ENCODE peak calls at places on chromosomes 7 and 10, in ten cellular contexts. X is mucosa of descending colon, G is RWPE2, O is IMR-90, U is tibial artery, C is PC-3, E is right lobe of liver, F is OCI-LY7, M is AG04450, L is ascending aorta. A is an unnamed sample.

GRCh38 chr7:107946451-107946850 is 55.5 kb downstream of the DLD start:
- DNase-seq in X (no peak), G (no peak), O (peak; percentile 47), U (no peak), C (no peak), E (no peak), F (no peak), M (no peak), L (no peak), A (no peak)

GRCh38 chr10:116272497-116273221 is at the start of gene GFRA1:
- DNase-seq in X (no peak), G (no peak), O (peak; percentile 7), U (no peak), C (no peak), E (peak; percentile 77), F (no peak), M (no peak), L (no peak), A (peak; percentile 14)

GRCh38 chr10:21315321-21316220 is 209.9 kb downstream of the SKIDA1 start:
- DNase-seq in X (no peak), G (peak; percentile 81), O (peak; percentile 86), U (peak; percentile 86), C (no peak), E (peak; percentile 60), F (no peak), M (peak; percentile 75), L (no peak), A (peak; percentile 71)

GRCh38 chr7:67407351-67407750 is 410.7 kb downstream of the TYW1 start:
- DNase-seq in X (no peak), G (no peak), O (no peak), U (no peak), C (no peak), E (no peak), F (no peak), M (no peak), L (no peak), A (no peak)

GRCh38 chr10:99859585-99859984 is 77.1 kb downstream of the ABCC2 start:
- DNase-seq in X (no peak), G (no peak), O (no peak), U (no peak), C (peak; percentile 26), E (no peak), F (peak; percentile 67), M (no peak), L (no peak), A (peak; percentile 34)

GRCh38 chr7:88391247-88391646 is 84.6 kb upstream of the STEAP4 start:
- DNase-seq in X (no peak), G (no peak), O (no peak), U (no peak), C (peak; percentile 48), E (no peak), F (no peak), M (no peak), L (no peak), A (no peak)

GRCh38 chr7:84271550-84271949 is 77.0 kb upstream of the SEMA3A start:
- DNase-seq in X (no peak), G (no peak), O (peak; percentile 45), U (no peak), C (no peak), E (no peak), F (no peak), M (no peak), L (no peak), A (no peak)

GRCh38 chr7:45888185-45888992 is at the start of gene IGFBP1:
- DNase-seq in X (no peak), G (no peak), O (peak; percentile 25), U (no peak), C (no peak), E (peak; percentile 79), F (no peak), M (no peak), L (no peak), A (no peak)

GRCh38 chr10:44650576-44651394 is 260.4 kb upstream of the TMEM72 start:
- DNase-seq in X (no peak), G (no peak), O (no peak), U (no peak), C (no peak), E (no peak), F (no peak), M (no peak), L (no peak), A (no peak)

GRCh38 chr10:95391570-95392249 is 100.9 kb upstream of the PDLIM1 start:
- DNase-seq in X (no peak), G (no peak), O (peak; percentile 46), U (no peak), C (peak; percentile 19), E (no peak), F (peak; percentile 7), M (peak; percentile 7), L (no peak), A (peak; percentile 38)

DNA sequence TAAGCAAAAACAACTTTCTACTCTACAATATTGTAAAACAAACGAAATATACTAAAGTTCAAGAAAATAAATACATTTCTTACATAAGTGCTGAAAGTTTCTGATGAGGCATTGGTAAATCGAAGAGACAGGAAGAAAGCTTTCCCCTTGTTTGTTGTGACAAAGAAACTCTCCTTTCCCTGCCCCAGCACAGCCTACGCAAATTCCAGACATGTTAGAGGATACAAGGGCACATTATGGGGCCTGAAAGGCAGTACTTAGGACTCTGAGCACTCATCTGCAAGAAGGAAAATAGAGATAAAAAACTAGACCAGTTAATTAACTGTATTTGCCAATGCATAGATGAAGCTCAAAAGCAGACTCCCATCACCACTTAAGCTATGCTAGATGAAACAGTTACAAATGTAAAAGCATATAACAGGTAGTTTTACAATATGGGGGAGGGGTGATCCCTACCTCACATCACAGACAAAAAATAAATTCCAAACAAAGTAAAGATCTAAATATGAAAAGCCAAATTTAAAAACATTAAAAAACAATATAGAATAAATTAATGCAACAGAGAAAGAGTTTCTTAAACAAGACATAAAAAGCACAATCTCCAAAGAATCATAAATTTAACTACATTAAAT is 21.8 kb downstream of the ARHGAP19 start:
- DNase-seq in X (no peak), G (no peak), O (peak; percentile 76), U (no peak), C (no peak), E (no peak), F (no peak), M (peak; percentile 36), L (no peak), A (no peak)
- H3K9me3 ChIP-seq in X (no peaks in the 10 kb centered on the region), G (no peaks in the 10 kb centered on the region), O (no peaks in the 10 kb centered on the region), U (no peaks in the 10 kb centered on the region), C (no peaks in the 10 kb centered on the region), E (no peaks in the 10 kb centered on the region), F (peaks cover 19% of the 10 kb centered on the region), M (no peaks in the 10 kb centered on the region), L (no peaks in the 10 kb centered on the region), A (peaks cover 5% of the 10 kb centered on the region)

GRCh38 chr10:91007656-91008055 is 86.8 kb upstream of the ANKRD1 start:
- DNase-seq in X (no peak), G (no peak), O (no peak), U (no peak), C (no peak), E (no peak), F (no peak), M (no peak), L (no peak), A (no peak)

GRCh38 chr10:91010952-91011351 is 90.1 kb upstream of the ANKRD1 start:
- DNase-seq in X (no peak), G (no peak), O (peak; percentile 10), U (no peak), C (peak; percentile 71), E (no peak), F (no peak), M (no peak), L (no peak), A (no peak)

GRCh38 chr10:91009121-91009520 is 88.2 kb upstream of the ANKRD1 start:
- DNase-seq in X (no peak), G (no peak), O (no peak), U (no peak), C (no peak), E (no peak), F (no peak), M (no peak), L (no peak), A (no peak)

GRCh38 chr10:91006752-91007346 is 86.0 kb upstream of the ANKRD1 start:
- DNase-seq in X (no peak), G (no peak), O (no peak), U (no peak), C (no peak), E (no peak), F (peak; percentile 23), M (no peak), L (no peak), A (no peak)

DNA sequence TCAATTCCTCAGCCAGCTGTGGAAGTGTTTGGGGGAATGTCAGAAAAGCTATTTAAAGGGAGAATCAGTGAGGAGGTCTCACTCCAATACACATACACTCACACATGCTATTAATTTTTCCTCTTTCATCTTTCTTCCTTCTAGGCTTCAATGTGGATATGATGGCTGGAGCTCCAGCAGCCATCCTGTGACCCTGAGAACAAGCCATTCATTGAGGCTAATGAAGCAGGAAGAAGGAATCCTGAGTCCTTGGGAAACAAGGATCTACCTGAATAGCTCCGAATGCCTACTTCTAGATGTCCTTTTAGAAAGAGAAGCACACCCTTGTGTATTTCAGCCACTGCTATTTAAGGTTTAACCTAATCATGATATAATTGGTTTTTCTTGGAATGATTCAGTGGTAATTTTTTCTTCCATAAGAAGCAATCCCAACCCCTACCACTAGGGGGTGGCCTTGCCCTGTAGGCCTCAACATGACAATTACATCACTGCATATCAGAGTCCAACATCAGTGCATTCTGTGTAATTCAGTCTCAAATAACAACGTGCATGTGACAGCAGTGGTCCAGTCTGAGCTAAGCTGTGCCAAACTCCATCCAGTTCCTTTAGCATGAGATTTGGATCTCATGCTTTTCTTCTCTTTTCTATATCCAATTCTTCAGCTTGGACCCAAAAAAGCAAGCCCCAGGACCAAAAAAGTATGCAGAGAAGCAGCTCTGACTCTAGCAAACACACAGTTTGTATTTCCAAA is 85.3 kb upstream of the ANKRD1 start:
- DNase-seq in X (no peak), G (no peak), O (peak; percentile 79), U (peak; percentile 77), C (peak; percentile 69), E (peak; percentile 71), F (peak; percentile 65), M (peak; percentile 43), L (no peak), A (peak; percentile 69)
- TF ChIP-seq CTCF in X (peak; percentile 91), G (peak; percentile 91), O (peak; percentile 92), U (peak; percentile 92), C (peak; percentile 89), E (peak; percentile 99), F (peak; percentile 93), M (peak; percentile 96), L (peak; percentile 88), A (peak; percentile 88)

GRCh38 chr10:10508241-10508640 is 509.4 kb upstream of the CELF2 start:
- DNase-seq in X (no peak), G (no peak), O (no peak), U (no peak), C (no peak), E (no peak), F (no peak), M (no peak), L (no peak), A (no peak)
- H3K9me3 ChIP-seq in X (no peaks in the 10 kb centered on the region), G (no peaks in the 10 kb centered on the region), O (no peaks in the 10 kb centered on the region), U (no peaks in the 10 kb centered on the region), C (no peaks in the 10 kb centered on the region), E (no peaks in the 10 kb centered on the region), F (no peaks in the 10 kb centered on the region), M (no peaks in the 10 kb centered on the region), L (no peaks in the 10 kb centered on the region), A (no peaks in the 10 kb centered on the region)

GRCh38 chr7:141072548-141073172 is 1.2 kb upstream of the TMEM178B start:
- DNase-seq in X (peak; percentile 48), G (peak; percentile 66), O (peak; percentile 73), U (no peak), C (peak; percentile 63), E (no peak), F (no peak), M (peak; percentile 18), L (no peak), A (peak; percentile 75)
- TF ChIP-seq CTCF in X (no peak), G (no peak), O (no peak), U (no peak), C (no peak), E (no peak), F (no peak), M (no peak), L (no peak), A (no peak)

GRCh38 chr10:68192113-68192512 is 39.8 kb downstream of the ATOH7 start:
- DNase-seq in X (no peak), G (no peak), O (peak; percentile 56), U (no peak), C (peak; percentile 86), E (no peak), F (no peak), M (no peak), L (no peak), A (no peak)
- H3K9me3 ChIP-seq in X (no peaks in the 10 kb centered on the region), G (no peaks in the 10 kb centered on the region), O (no peaks in the 10 kb centered on the region), U (no peaks in the 10 kb centered on the region), C (no peaks in the 10 kb centered on the region), E (no peaks in the 10 kb centered on the region), F (no peaks in the 10 kb centered on the region), M (no peaks in the 10 kb centered on the region), L (no peaks in the 10 kb centered on the region), A (no peaks in the 10 kb centered on the region)